ENCODE peak calls at places on chromosomes 1 and 21, in nine cellular contexts. B is A549, I is neural progenitor cell, L is OCI-LY7, D is upper lobe of left lung, Z is cardiac muscle cell, C is heart right ventricle, F is right cardiac atrium, E is pancreas. K is an unnamed sample.

GRCh38 chr1:15168479-15168878 is 14.9 kb downstream of the TMEM51 start:
- DNase-seq in F (no peak), I (no peak), Z (peak; percentile 85), B (no peak), E (peak; percentile 54), D (no peak), C (no peak), L (no peak), K (no peak)

GRCh38 chr1:170410391-170411146 is 121.4 kb upstream of the GORAB start:
- DNase-seq in Z (peak; percentile 81), D (no peak), E (no peak), B (no peak), I (no peak), L (no peak), C (no peak), F (no peak), K (no peak)

GRCh38 chr1:19735419-19736127 is 64.1 kb downstream of the TMCO4 start:
- DNase-seq in D (no peak), E (peak; percentile 60), L (no peak), B (no peak), I (no peak), F (peak; percentile 75), Z (peak; percentile 92), C (peak; percentile 65), K (no peak)

GRCh38 chr1:121522061-121522759 is 337.4 kb downstream of the SRGAP2C start:
- DNase-seq in B (no peak), L (no peak), Z (no peak), I (no peak), F (no peak), C (no peak), E (peak; percentile 74), D (no peak), K (no peak)

GRCh38 chr1:87358219-87358618 is 29.5 kb downstream of the LMO4 start:
- DNase-seq in F (no peak), E (no peak), I (no peak), Z (no peak), L (no peak), B (no peak), C (no peak), D (no peak), K (no peak)

GRCh38 chr1:221437924-221438323 is 304.0 kb downstream of the DUSP10 start:
- DNase-seq in E (no peak), F (no peak), Z (peak; percentile 61), L (no peak), I (no peak), D (no peak), B (no peak), C (no peak), K (no peak)

GRCh38 chr21:40454057-40454456 is 392.9 kb downstream of the DSCAM start:
- DNase-seq in B (no peak), I (no peak), D (no peak), F (no peak), Z (no peak), C (no peak), L (no peak), E (no peak), K (no peak)

GRCh38 chr1:55670331-55671082 is 455.3 kb upstream of the USP24 start:
- DNase-seq in C (no peak), L (no peak), F (no peak), D (no peak), B (no peak), E (no peak), I (no peak), Z (peak; percentile 26), K (no peak)

GRCh38 chr1:231938211-231938610 is 311.6 kb downstream of the DISC1 start:
- DNase-seq in I (no peak), D (no peak), C (no peak), Z (no peak), E (no peak), L (no peak), F (no peak), B (no peak), K (no peak)

GRCh38 chr1:200526709-200527612 is 93.6 kb downstream of the KIF14 start:
- DNase-seq in B (no peak), L (peak; percentile 57), C (no peak), Z (no peak), D (no peak), E (no peak), F (no peak), I (no peak), K (no peak)

GRCh38 chr1:53696578-53696977 is 42.4 kb downstream of the GLIS1 start:
- DNase-seq in L (no peak), I (no peak), C (no peak), E (no peak), B (no peak), Z (no peak), F (no peak), D (no peak), K (no peak)

GRCh38 chr1:106956721-106957120 is 99.8 kb upstream of the PRMT6 start:
- DNase-seq in E (no peak), F (no peak), B (no peak), Z (no peak), C (no peak), L (no peak), I (no peak), D (no peak), K (no peak)

GRCh38 chr1:19250629-19251304 is 557 bp downstream of the EMC1 start:
- DNase-seq in F (no peak), D (no peak), Z (no peak), E (no peak), B (peak; percentile 29), L (no peak), C (no peak), I (peak; percentile 53), K (no peak)

GRCh38 chr21:26169611-26170470 is 729 bp downstream of the APP start:
- DNase-seq in D (peak; percentile 92), C (peak; percentile 59), F (peak; percentile 66), L (no peak), Z (peak; percentile 78), I (peak; percentile 77), E (peak; percentile 47), B (peak; percentile 22), K (peak; percentile 64)

GRCh38 chr21:41887682-41888081 is 8.5 kb upstream of the PRDM15 start:
- DNase-seq in C (no peak), L (no peak), E (no peak), D (no peak), B (no peak), I (no peak), F (no peak), Z (no peak), K (no peak)
- H3K27ac ChIP-seq in C (no peak overlapping the region), L (no peak overlapping the region), E (no peak overlapping the region), D (no peak overlapping the region), B (no peak overlapping the region), I (no peak overlapping the region), F (no peak overlapping the region), Z (no peak overlapping the region), K (no peak overlapping the region)

DNA sequence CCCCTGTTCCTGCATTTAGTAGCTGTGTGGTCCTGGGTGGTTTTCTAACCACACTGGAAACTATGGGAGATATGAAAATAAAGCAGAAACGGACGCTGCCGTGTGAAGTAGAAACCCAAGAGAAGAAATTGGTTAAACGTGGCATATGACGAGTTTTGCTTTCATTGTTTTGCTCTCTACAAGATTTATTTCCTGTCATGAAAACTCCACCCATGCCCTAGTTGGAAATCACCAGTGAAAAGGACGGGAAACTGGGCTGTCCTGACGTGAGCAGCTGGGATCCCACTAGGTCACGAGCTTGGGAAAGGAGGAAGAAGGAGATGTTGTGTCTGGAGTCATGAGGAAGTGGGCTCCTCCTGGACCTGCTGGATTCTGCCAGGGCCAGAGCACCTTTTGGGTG is 120.8 kb upstream of the GADD45A start:
- DNase-seq in C (peak; percentile 73), E (no peak), D (no peak), L (no peak), B (no peak), F (peak; percentile 47), I (no peak), Z (no peak), K (no peak)
- H3K4me3 ChIP-seq in C (no peak overlapping the region), E (no peak overlapping the region), D (no peak overlapping the region), L (no peak overlapping the region), B (no peak overlapping the region), F (no peak overlapping the region), I (no peak overlapping the region), Z (no peak overlapping the region), K (no peak overlapping the region)

GRCh38 chr1:61079898-61080336 is 2.4 kb upstream of the NFIA start:
- DNase-seq in C (peak; percentile 87), Z (peak; percentile 98), D (peak; percentile 87), F (peak; percentile 82), B (no peak), L (no peak), I (peak; percentile 60), E (peak; percentile 82), K (peak; percentile 78)

GRCh38 chr1:61078611-61079010 is 3.8 kb upstream of the NFIA start:
- DNase-seq in C (no peak), L (peak; percentile 20), E (no peak), F (no peak), D (no peak), Z (peak; percentile 56), I (no peak), B (no peak), K (no peak)

GRCh38 chr1:61077676-61078521 is 4.5 kb upstream of the NFIA start:
- DNase-seq in C (peak; percentile 97), F (peak; percentile 93), Z (peak; percentile 100), B (peak; percentile 92), E (peak; percentile 92), I (peak; percentile 98), L (peak; percentile 100), D (no peak), K (peak; percentile 98)

GRCh38 chr1:61079276-61079897 is 3.0 kb upstream of the NFIA start:
- DNase-seq in F (no peak), I (no peak), D (no peak), B (no peak), L (no peak), C (no peak), Z (no peak), E (no peak), K (no peak)

DNA sequence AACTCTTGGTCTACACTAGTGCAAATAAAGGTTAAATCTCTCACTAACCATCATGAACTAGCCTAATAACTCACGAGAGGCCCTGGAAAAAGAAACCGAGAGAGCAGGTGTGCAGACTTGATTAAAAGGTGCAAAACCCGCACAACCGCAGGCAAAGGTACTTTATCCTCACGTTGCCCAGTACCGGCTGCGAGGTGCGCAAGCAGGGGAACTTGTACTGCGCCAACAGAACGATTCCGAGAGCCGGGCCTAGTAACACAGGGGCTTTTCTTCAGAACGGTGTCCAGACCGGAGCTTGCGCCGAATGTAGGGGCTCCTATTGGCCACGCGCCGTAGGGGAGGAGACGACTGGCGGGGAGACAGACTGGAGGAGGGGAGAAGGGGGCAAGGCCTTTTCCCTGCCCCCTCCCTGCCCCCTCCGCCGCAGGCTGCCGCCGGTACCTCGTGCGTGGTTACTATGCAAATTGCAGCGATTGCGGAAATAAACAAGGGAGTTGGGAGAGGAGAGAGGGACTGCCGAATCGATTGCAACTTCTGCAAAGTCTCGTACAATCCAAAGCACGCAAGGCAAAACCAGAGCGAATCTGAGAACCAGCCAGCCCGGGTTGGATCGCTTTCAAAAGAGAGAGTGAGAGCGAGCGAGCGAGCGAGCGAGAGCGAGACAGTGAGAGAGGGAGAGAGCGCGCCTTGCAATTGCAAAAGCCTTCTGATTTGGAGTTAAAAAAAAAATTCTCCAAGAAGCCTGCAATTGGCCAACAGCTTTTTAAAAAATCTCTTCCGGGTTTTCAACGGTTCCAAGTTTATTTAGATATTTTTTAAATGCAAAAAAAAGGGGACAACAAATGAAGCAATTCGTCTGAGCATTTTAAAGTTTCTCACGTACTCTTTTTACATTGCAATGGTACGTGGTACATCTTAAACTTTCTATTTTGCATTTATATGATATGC is 5.4 kb upstream of the NFIA start:
- DNase-seq in L (peak; percentile 96), D (peak; percentile 93), Z (peak; percentile 96), E (peak; percentile 83), I (peak; percentile 96), B (peak; percentile 71), F (peak; percentile 83), C (peak; percentile 88), K (peak; percentile 88)
- H3K4me1 ChIP-seq in L (peaks cover 45% of the 10 kb centered on the region), D (peaks cover 46% of the 10 kb centered on the region), Z (peaks cover 34% of the 10 kb centered on the region), E (peaks cover 25% of the 10 kb centered on the region), I (peaks cover 17% of the 10 kb centered on the region), B (peaks cover 34% of the 10 kb centered on the region), F (peaks cover 8% of the 10 kb centered on the region), C (peaks cover 28% of the 10 kb centered on the region), K (peaks cover 24% of the 10 kb centered on the region)

GRCh38 chr1:24726741-24727140 is 18.5 kb upstream of the CLIC4 start:
- DNase-seq in F (no peak), Z (no peak), I (no peak), D (no peak), L (peak; percentile 33), E (no peak), C (no peak), B (no peak), K (no peak)
- H3K27ac ChIP-seq in F (no peak overlapping the region), Z (no peak overlapping the region), I (no peak overlapping the region), D (peak overlapping the region; percentile 63), L (no peak overlapping the region), E (no peak overlapping the region), C (peak overlapping the region; percentile 31), B (no peak overlapping the region), K (peak overlapping the region; percentile 6)

K was measured in RWPE2.